ENCODE peak calls at places on chromosomes 2 and 18, in nine cellular contexts. One of them, this sample, is unnamed.

GRCh38 chr2:165794520-165794882 is 454 bp upstream of the GALNT3 start:
- DNase-seq in NCI-H2081: no peak
- DNase-seq in myocyte: peak
- DNase-seq in cardiac fibroblast: peak
- DNase-seq in mammary epithelial cell: peak
- DNase-seq in B cell: peak
- DNase-seq in germinal center: peak
- DNase-seq in amygdala: no peak
- DNase-seq in head of caudate nucleus: no peak
- DNase-seq in this sample: peak

GRCh38 chr2:129801575-129801974 is 177.9 kb upstream of the RAB6C start:
- DNase-seq in cardiac fibroblast: peak
- DNase-seq in mammary epithelial cell: peak
- DNase-seq in germinal center: no peak
- DNase-seq in amygdala: no peak
- DNase-seq in B cell: no peak
- DNase-seq in head of caudate nucleus: no peak
- DNase-seq in NCI-H2081: no peak
- DNase-seq in myocyte: no peak
- DNase-seq in this sample: peak

GRCh38 chr2:217853301-217853881 is 149.4 kb downstream of the TNS1 start:
- DNase-seq in mammary epithelial cell: peak
- DNase-seq in cardiac fibroblast: peak
- DNase-seq in germinal center: no peak
- DNase-seq in amygdala: no peak
- DNase-seq in myocyte: peak
- DNase-seq in head of caudate nucleus: no peak
- DNase-seq in NCI-H2081: no peak
- DNase-seq in B cell: no peak
- DNase-seq in this sample: no peak

GRCh38 chr2:219997341-219997851 is 370.0 kb downstream of the SLC4A3 start:
- DNase-seq in B cell: no peak
- DNase-seq in amygdala: no peak
- DNase-seq in cardiac fibroblast: peak
- DNase-seq in myocyte: peak
- DNase-seq in mammary epithelial cell: peak
- DNase-seq in germinal center: no peak
- DNase-seq in NCI-H2081: peak
- DNase-seq in head of caudate nucleus: peak
- DNase-seq in this sample: peak

GRCh38 chr2:8457620-8458255 is 224.1 kb upstream of the ID2 start:
- DNase-seq in mammary epithelial cell: no peak
- DNase-seq in cardiac fibroblast: no peak
- DNase-seq in B cell: no peak
- DNase-seq in head of caudate nucleus: no peak
- DNase-seq in NCI-H2081: no peak
- DNase-seq in amygdala: no peak
- DNase-seq in germinal center: no peak
- DNase-seq in myocyte: no peak
- DNase-seq in this sample: peak

GRCh38 chr2:187037310-187037709 is 188.3 kb upstream of the ZSWIM2 start:
- DNase-seq in NCI-H2081: no peak
- DNase-seq in B cell: no peak
- DNase-seq in cardiac fibroblast: no peak
- DNase-seq in germinal center: no peak
- DNase-seq in head of caudate nucleus: no peak
- DNase-seq in amygdala: no peak
- DNase-seq in mammary epithelial cell: peak
- DNase-seq in myocyte: no peak
- DNase-seq in this sample: no peak

GRCh38 chr2:235719146-235719942 is 225.5 kb downstream of the AGAP1 start:
- DNase-seq in NCI-H2081: no peak
- DNase-seq in B cell: no peak
- DNase-seq in mammary epithelial cell: no peak
- DNase-seq in head of caudate nucleus: no peak
- DNase-seq in myocyte: no peak
- DNase-seq in germinal center: no peak
- DNase-seq in cardiac fibroblast: no peak
- DNase-seq in amygdala: no peak
- DNase-seq in this sample: no peak

GRCh38 chr2:211760103-211760502 is 778.5 kb downstream of the ERBB4 start:
- DNase-seq in amygdala: no peak
- DNase-seq in B cell: no peak
- DNase-seq in cardiac fibroblast: no peak
- DNase-seq in germinal center: no peak
- DNase-seq in NCI-H2081: no peak
- DNase-seq in mammary epithelial cell: no peak
- DNase-seq in myocyte: no peak
- DNase-seq in head of caudate nucleus: no peak
- DNase-seq in this sample: no peak

GRCh38 chr18:79856119-79857080 is 58.7 kb downstream of the KCNG2 start:
- DNase-seq in mammary epithelial cell: no peak
- DNase-seq in head of caudate nucleus: no peak
- DNase-seq in myocyte: peak
- DNase-seq in cardiac fibroblast: peak
- DNase-seq in NCI-H2081: no peak
- DNase-seq in germinal center: peak
- DNase-seq in amygdala: no peak
- DNase-seq in B cell: peak
- DNase-seq in this sample: peak